ENCODE peak calls at places on chromosomes 2 and 18, in four cellular contexts. C, M, B and Z are unnamed samples.
A peak's percentile ranks its signal among the peaks of the same experiment; 100 is the strongest.

GRCh38 chr18:36589857-36590543 is 238.8 kb downstream of the TPGS2 start:
- DNase-seq in C (no peak), M (no peak), B (no peak), Z (no peak)

GRCh38 chr2:132623096-132623839 is 46.7 kb downstream of the LYPD1 start:
- DNase-seq in C (no peak), M (no peak), B (no peak), Z (no peak)

GRCh38 chr2:33967103-33967502 is 368.0 kb upstream of the FAM98A start:
- DNase-seq in M (no peak), C (no peak), B (no peak), Z (no peak)

GRCh38 chr2:46644690-46645385 is 165.5 kb downstream of the TMEM247 start:
- DNase-seq in B (no peak), C (no peak), M (no peak), Z (no peak)

GRCh38 chr2:220586980-220587549 is 959.6 kb downstream of the SLC4A3 start:
- DNase-seq in B (no peak), M (no peak), C (no peak), Z (no peak)

GRCh38 chr2:223494496-223494895 is 107.7 kb downstream of the SCG2 start:
- DNase-seq in C (no peak), M (no peak), B (no peak), Z (no peak)

GRCh38 chr2:189574793-189575475 is 5.7 kb downstream of the SLC40A1 start:
- DNase-seq in C (no peak), M (no peak), B (no peak), Z (no peak)

GRCh38 chr18:39448942-39449341 is 1883.3 kb upstream of the CELF4 start:
- DNase-seq in B (no peak), M (no peak), C (no peak), Z (no peak)

GRCh38 chr2:183079335-183079775 is 808 bp downstream of the DUSP19 start:
- DNase-seq in B (no peak), M (no peak), C (no peak), Z (peak; percentile 46)

GRCh38 chr2:221896505-221897151 is 324.5 kb upstream of the EPHA4 start:
- DNase-seq in M (no peak), B (no peak), C (peak; percentile 41), Z (peak; percentile 41)

GRCh38 chr2:223797811-223798721 is 39.3 kb downstream of the AP1S3 start:
- DNase-seq in C (no peak), M (no peak), B (peak; percentile 46), Z (no peak)

GRCh38 chr2:42769583-42770287 is 5.8 kb upstream of the OXER1 start:
- DNase-seq in B (no peak), C (no peak), M (no peak), Z (no peak)

GRCh38 chr18:68447286-68447685 is 267.6 kb downstream of the TMX3 start:
- DNase-seq in B (no peak), C (no peak), M (no peak), Z (no peak)

GRCh38 chr2:233032551-233033320 is at the start of gene NEU2:
- DNase-seq in B (no peak), M (no peak), C (no peak), Z (no peak)

GRCh38 chr18:62536005-62536404 is 13.2 kb downstream of the ZCCHC2 start:
- DNase-seq in C (no peak), B (no peak), M (no peak), Z (no peak)

GRCh38 chr18:51491678-51492372 is 294.3 kb upstream of the MEX3C start:
- DNase-seq in B (no peak), M (no peak), C (no peak), Z (no peak)

GRCh38 chr2:237815637-237816036 is 17.1 kb downstream of the RBM44 start:
- DNase-seq in M (no peak), C (no peak), B (no peak), Z (no peak)

GRCh38 chr2:172103471-172104292 is 982 bp upstream of the DLX2 start:
- DNase-seq in C (peak; percentile 48), B (peak; percentile 97), M (peak; percentile 84), Z (peak; percentile 83)

GRCh38 chr2:9424447-9425164 is 1.2 kb downstream of the CPSF3 start:
- DNase-seq in C (no peak), B (no peak), M (no peak), Z (no peak)

DNA sequence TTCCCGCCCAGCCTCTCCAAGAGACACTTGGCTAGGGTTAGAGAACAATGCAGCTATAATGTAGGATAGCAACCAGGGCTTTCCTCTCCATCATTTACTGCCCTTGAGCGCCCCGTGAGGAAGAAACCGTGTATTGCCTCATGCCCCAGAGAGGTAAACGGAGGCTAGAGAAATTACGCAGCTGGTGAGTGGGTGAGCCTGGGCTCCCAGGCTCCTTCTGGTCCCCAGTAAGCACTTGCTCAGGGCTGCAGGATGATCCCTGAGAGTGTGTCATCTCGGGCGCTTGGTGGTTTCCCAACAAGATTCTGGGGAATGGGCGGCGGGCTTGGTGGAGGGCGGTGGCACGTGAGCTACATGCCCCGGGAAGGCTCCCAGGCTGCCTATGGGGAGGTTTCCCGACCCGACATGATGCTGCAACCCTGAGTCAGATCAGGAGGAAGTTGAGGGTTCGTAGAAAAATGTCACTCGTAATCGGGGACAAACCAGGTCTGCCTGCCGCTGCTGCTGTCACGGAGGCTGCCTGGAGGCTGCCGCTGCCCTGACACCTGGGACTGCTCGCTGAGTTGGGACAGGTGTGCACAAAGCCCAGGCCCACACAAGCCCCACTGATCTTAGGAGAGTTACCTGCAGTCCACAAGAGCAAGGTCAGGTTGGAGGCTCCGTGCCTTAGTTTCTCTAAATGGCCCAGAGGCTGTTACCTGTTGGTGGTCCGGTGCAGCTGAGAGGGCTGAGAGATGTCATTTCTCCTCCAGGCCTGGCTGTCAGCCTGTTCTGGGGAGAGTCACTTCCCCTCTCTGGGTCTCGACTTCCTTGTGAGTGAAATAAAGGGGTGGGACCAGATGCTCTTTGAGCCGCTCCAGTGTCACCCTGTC is at the start of gene GPR55:
- DNase-seq in M (peak; percentile 40), C (no peak), B (no peak), Z (peak; percentile 15)
- TF ChIP-seq CTCF in M (no peak), C (no peak), B (peak; percentile 42), Z (no peak)

GRCh38 chr18:8610442-8610801 is 1.2 kb downstream of the RAB12 start:
- DNase-seq in B (no peak), M (no peak), C (no peak), Z (no peak)
- H3K27ac ChIP-seq in B (peak overlapping the region; percentile 79), M (peak overlapping the region; percentile 39), C (peak overlapping the region; percentile 98), Z (peak overlapping the region; percentile 72)

GRCh38 chr2:218036371-218036770 is 32.7 kb upstream of the RUFY4 start:
- DNase-seq in B (no peak), C (no peak), M (no peak), Z (no peak)

GRCh38 chr2:218032336-218033171 is 29.8 kb upstream of the TNS1 start:
- DNase-seq in M (no peak), C (no peak), B (peak; percentile 70), Z (no peak)

GRCh38 chr2:218033208-218033589 is 30.4 kb upstream of the TNS1 start:
- DNase-seq in M (no peak), C (no peak), B (no peak), Z (no peak)

GRCh38 chr2:218033590-218034496 is 31.0 kb upstream of the TNS1 start:
- DNase-seq in B (no peak), C (no peak), M (no peak), Z (peak; percentile 21)

DNA sequence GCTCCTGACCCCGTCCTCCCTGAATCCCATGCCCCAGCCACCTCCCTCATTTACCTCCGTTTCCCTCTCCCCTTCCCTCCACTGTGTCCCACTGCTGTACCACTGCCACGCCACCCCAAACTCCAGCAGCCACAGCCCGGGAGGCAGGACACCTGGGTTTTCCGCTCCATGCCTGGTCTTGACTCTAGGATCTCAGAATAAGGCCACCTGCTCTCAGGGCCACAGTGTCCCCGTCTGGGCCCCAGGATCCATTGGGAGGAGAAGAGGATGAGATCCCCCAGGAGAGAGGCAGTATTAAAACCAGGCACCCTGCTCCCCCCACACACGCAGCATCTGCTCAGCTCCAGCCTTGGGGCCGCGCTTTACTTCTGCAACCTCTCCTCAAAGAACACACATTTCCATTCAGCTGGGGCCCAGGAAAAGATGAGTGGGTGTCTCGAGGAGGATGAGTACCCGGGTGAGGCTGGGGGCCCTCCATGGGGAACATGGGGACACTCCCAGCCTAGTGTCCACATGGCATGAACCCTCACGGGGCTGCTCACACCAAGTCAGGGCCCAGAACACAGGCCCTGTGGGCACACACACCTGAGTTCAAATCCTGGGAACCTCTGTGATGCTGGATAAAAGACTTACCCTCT is 32.8 kb upstream of the TNS1 start:
- DNase-seq in M (no peak), C (no peak), B (no peak), Z (no peak)
- H3K4me1 ChIP-seq in M (peaks cover 14% of the 10 kb centered on the region), C (peaks cover 5% of the 10 kb centered on the region), B (no peaks in the 10 kb centered on the region), Z (peaks cover 4% of the 10 kb centered on the region)

DNA sequence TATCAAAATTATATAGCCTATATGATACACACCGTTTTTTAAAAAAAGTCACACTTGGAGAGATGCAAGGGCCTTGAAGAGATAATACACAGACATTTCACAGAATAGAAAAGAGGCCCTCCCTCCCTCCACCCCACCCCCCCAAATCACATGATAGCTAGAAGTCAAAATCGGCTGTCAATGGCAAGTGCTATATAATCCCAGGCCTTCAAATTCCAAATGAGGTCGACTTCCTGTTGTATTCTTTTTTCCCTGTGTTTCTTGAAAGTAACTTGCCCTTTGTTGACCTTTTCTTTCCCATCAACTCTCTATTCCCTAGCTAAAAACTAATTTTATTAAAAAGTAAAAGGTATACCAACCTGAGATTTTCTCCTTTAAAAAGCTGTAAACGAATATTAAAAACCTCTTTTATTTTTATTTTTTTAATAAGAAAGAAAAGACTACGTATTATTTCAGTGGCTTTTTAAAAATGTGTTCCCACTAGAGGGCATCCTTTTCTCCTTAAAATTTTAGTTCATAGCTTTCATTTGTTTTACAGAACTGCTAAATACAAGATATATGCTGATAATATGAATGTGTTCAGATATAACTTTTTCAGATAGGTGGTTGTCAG is 46.6 kb downstream of the KCMF1 start:
- DNase-seq in B (no peak), M (no peak), C (no peak), Z (no peak)
- TF ChIP-seq CTCF in B (peak; percentile 66), M (peak; percentile 65), C (no peak), Z (peak; percentile 12)

DNA sequence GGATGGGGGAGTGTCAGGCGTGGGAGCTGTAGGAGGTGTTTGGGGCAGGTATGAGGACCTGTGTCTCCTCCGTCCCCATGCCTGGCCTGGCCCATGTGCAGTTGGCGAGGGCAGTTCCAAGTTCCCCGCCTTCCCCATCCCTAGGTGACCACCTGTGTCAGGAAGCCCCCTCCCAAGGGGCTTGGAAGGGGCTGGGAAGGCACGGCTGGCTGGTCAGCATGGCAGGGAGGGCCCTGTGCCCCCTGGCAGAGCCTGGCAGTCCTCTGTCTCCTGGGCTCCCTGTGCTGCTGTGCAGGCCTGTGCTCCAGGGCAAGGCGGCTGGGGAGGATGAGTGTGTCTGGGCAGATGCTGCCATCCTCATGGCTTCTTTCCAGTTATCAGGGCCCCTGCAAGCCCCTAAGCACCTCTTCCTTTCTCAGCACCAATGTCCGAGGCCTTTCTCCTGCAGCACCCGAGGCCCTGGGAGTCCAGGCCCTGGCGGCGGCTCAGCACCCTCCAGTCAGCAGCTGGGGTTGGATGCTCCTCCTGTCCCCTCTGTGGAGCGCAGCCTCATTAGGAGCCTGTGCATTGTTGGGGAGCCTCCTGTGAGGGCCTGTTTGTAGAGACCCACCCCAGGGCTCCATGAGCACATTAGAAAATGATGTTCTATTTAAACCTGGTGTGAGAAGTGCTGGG is 101.7 kb downstream of the FAM210A start:
- DNase-seq in B (no peak), C (no peak), M (no peak), Z (no peak)
- H3K27ac ChIP-seq in B (no peak overlapping the region), C (no peak overlapping the region), M (no peak overlapping the region), Z (no peak overlapping the region)